ENCODE peak calls at places on chromosomes 4 and X, in six cellular contexts. O is tibial artery; E is stomach; V is heart left ventricle; N is PC-3; W is CD8-positive, alpha-beta memory T cell. K is an unnamed sample.

GRCh38 chr4:150297861-150298474 is 219.7 kb downstream of the DCLK2 start:
- DNase-seq in O (peak; percentile 28), E (no peak), V (peak; percentile 27), N (peak; percentile 76), W (no peak), K (peak; percentile 39)

GRCh38 chr4:134470544-134470943 is 269.0 kb upstream of the PABPC4L start:
- DNase-seq in O (no peak), E (peak; percentile 28), V (no peak), N (peak; percentile 34), W (no peak), K (peak; percentile 42)

GRCh38 chrX:53048169-53049126 is at the start of gene GPR173:
- DNase-seq in O (peak; percentile 31), E (no peak), V (peak; percentile 40), N (peak; percentile 49), W (no peak), K (no peak)

GRCh38 chr4:98758182-98758581 is 99.8 kb upstream of the TSPAN5 start:
- DNase-seq in O (no peak), E (no peak), V (no peak), N (no peak), W (no peak), K (no peak)

GRCh38 chr4:165355900-165356300 is 22.9 kb upstream of the CPE start:
- DNase-seq in O (peak; percentile 40), E (no peak), V (no peak), N (peak; percentile 54), W (no peak), K (peak; percentile 12)

GRCh38 chr4:15562114-15562513 is 92.4 kb downstream of the CC2D2A start:
- DNase-seq in O (no peak), E (no peak), V (no peak), N (no peak), W (no peak), K (no peak)

GRCh38 chr4:34183916-34184315 is 2060.4 kb downstream of the ARAP2 start:
- DNase-seq in O (no peak), E (no peak), V (no peak), N (peak; percentile 20), W (no peak), K (no peak)

GRCh38 chr4:7867701-7868429 is 71.8 kb downstream of the AFAP1 start:
- DNase-seq in O (no peak), E (no peak), V (no peak), N (peak; percentile 56), W (no peak), K (no peak)

GRCh38 chrX:17529349-17529748 is 154.3 kb downstream of the NHS start:
- DNase-seq in O (no peak), E (no peak), V (no peak), N (no peak), W (no peak), K (no peak)

GRCh38 chr4:89823416-89823815 is 13.5 kb downstream of the SNCA start:
- DNase-seq in O (no peak), E (no peak), V (no peak), N (no peak), W (no peak), K (no peak)

GRCh38 chr4:161097821-161098220 is 1066.0 kb downstream of the FSTL5 start:
- DNase-seq in O (no peak), E (no peak), V (no peak), N (no peak), W (no peak), K (no peak)

GRCh38 chr4:1767058-1767769 is 25.9 kb upstream of the FGFR3 start:
- DNase-seq in O (no peak), E (no peak), V (no peak), N (no peak), W (no peak), K (peak; percentile 76)

GRCh38 chrX:113305496-113305895 is 464.9 kb upstream of the AMOT start:
- DNase-seq in O (no peak), E (no peak), V (no peak), N (peak; percentile 11), W (no peak), K (no peak)

GRCh38 chr4:174377613-174378012 is 93.9 kb downstream of the CEP44 start:
- DNase-seq in O (no peak), E (no peak), V (no peak), N (peak; percentile 87), W (no peak), K (no peak)

GRCh38 chr4:102862016-102862415 is 6.8 kb upstream of the CISD2 start:
- DNase-seq in O (no peak), E (no peak), V (no peak), N (no peak), W (no peak), K (no peak)

GRCh38 chr4:125306533-125306932 is 8.2 kb upstream of the FAT4 start:
- DNase-seq in O (no peak), E (no peak), V (no peak), N (no peak), W (no peak), K (no peak)

GRCh38 chrX:108437354-108437753 is 868 bp downstream of the COL4A6 start:
- DNase-seq in O (no peak), E (no peak), V (no peak), N (no peak), W (no peak), K (no peak)

GRCh38 chrX:124341361-124342132 is 4.8 kb upstream of the SH2D1A start:
- DNase-seq in O (no peak), E (no peak), V (no peak), N (no peak), W (no peak), K (no peak)

GRCh38 chr4:85747871-85748491 is 273.0 kb downstream of the ARHGAP24 start:
- DNase-seq in O (no peak), E (no peak), V (peak; percentile 37), N (peak; percentile 75), W (no peak), K (no peak)

GRCh38 chr4:80173841-80174240 is 23.5 kb upstream of the PRDM8 start:
- DNase-seq in O (no peak), E (no peak), V (no peak), N (no peak), W (no peak), K (no peak)

GRCh38 chr4:120754590-120754989 is 167.9 kb downstream of the PRDM5 start:
- DNase-seq in O (no peak), E (no peak), V (peak; percentile 32), N (no peak), W (no peak), K (no peak)

GRCh38 chr4:120755864-120756263 is 166.7 kb downstream of the PRDM5 start:
- DNase-seq in O (no peak), E (no peak), V (no peak), N (no peak), W (no peak), K (no peak)

GRCh38 chr4:120749445-120750151 is 172.9 kb downstream of the PRDM5 start:
- DNase-seq in O (no peak), E (peak; percentile 28), V (no peak), N (no peak), W (no peak), K (no peak)

GRCh38 chr4:120750152-120750525 is 172.4 kb downstream of the PRDM5 start:
- DNase-seq in O (no peak), E (no peak), V (no peak), N (no peak), W (no peak), K (no peak)

DNA sequence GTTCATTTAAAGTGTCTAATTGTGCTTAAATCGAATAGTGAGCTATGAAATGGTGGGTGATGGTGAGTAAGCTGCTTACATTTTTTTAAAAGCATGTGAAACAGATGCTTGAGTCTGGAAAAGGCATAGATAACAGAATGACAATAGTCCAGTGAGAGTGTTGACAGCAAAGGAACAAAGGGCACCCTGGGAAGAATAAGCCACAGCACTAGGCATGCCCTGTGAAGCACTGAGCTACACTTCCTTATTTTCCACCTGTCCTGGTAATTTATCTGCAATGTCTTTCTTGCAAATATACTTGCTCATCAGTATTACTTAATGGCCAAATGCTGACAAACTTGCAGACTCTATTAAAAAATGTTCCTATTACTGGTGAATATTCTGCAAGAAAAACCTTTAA is 168.7 kb downstream of the PRDM5 start:
- DNase-seq in O (no peak), E (no peak), V (no peak), N (no peak), W (no peak), K (no peak)
- H3K4me1 ChIP-seq in O (no peaks in the 10 kb centered on the region), E (no peaks in the 10 kb centered on the region), V (no peaks in the 10 kb centered on the region), N (no peaks in the 10 kb centered on the region), W (no peaks in the 10 kb centered on the region), K (peaks cover 13% of the 10 kb centered on the region)

DNA sequence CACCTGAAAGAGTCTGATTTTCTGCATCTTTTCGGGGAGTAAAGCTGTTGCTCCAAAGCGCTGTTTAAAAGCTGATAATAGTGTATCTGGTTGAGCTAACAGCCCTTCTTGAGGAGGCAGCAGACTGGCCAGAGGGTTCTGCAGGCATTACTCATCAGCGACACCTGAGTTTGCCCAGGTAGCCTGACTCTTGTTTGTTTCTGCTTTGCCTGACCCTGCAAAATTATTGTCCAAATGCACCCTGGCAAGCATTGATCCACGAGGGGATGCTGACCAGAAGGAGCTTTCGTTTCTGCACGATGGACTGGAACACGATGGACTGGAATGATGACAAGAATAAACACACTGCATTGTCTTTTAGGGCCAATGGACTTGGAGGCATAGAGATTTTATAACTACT is 6.2 kb downstream of the CD99 start:
- DNase-seq in O (no peak), E (no peak), V (no peak), N (peak; percentile 59), W (no peak), K (no peak)
- H3K4me3 ChIP-seq in O (no peak overlapping the region), E (no peak overlapping the region), V (peak overlapping the region; percentile 10), N (peak overlapping the region; percentile 47), W (peak overlapping the region; percentile 47), K (no peak overlapping the region)

DNA sequence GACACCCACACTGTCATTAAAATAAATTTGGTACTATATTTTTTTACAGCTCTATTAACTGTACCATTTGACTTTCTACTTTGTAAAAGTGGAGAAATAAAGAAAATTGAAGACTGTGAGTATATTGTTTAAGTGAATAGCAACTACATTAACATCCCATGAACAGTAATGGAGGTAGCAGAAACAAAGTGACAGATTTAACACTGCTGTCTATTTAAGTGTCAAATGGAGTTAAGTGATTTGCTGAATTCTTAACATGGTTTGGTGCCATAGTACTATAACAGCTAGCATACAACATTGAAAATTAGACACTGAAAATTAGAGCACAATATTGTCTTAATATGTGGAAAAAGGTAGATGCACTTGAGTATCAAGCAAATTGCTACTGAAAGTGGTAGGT is 76.2 kb downstream of the C4orf33 start:
- DNase-seq in O (no peak), E (no peak), V (no peak), N (no peak), W (no peak), K (no peak)
- H3K4me1 ChIP-seq in O (no peaks in the 10 kb centered on the region), E (no peaks in the 10 kb centered on the region), V (no peaks in the 10 kb centered on the region), N (no peaks in the 10 kb centered on the region), W (no peaks in the 10 kb centered on the region), K (no peaks in the 10 kb centered on the region)

DNA sequence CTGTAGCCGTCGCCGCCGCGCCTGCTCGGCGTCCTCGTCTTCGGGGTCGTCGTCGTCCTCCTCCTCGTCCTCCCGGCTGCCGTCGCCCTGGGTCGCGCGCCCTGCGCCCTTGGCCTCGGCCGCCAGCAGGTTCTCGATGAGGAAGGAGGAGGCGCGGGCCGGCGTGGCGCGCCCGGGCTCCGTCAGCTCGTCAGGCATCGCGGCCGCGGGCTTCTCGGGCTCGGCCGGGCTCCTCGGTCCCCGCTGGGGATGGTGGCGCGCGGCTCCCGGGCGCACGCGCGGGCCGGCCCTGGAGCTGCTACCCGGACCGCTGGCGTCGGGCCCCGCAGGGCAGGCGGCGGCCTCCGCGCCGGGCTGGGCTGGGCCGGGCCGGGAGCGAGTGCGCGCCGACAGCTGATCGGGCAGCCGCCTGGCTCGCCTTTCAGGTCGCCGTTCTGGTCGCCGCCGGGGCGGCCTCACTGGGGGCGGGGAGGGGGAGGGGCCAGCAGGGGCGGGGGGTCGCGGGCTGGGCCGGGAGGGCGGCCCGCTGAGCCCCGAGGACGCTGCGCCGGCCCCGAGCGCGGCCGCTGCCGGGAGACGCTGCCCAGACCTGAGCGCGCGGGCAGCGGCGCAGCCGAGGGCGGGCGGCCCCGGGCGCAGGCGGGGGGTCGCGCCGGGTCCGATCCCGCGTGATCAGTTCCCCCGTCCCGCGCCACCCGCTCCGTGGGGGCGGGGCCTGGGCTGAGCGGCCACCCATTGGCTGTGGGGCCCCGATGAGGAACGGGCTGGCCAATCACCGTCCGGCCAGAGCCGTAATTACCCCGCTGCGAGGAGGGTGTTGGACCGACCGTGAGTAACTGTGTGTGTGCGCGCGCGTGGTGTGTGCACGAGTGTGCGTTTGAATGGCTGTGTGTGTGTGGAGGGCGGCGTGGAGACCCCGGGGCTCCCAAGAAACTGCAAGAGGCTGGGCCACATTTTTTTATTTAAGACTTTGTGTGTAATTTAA is at the start of gene HMX1:
- DNase-seq in O (no peak), E (no peak), V (no peak), N (no peak), W (no peak), K (peak; percentile 52)
- H3K4me3 ChIP-seq in O (no peak within 1 kb of the TSS), E (no peak within 1 kb of the TSS), V (no peak within 1 kb of the TSS), N (no peak within 1 kb of the TSS), W (no peak within 1 kb of the TSS), K (no peak within 1 kb of the TSS)

K was measured in Caco-2.